ENCODE peak calls at places on chromosomes 7 and 10, in five cellular contexts. T, Z, H, K and Q are unnamed samples.

GRCh38 chr10:93992400-93993030 is 1.2 kb upstream of the PLCE1 start:
- DNase-seq in Z (no peak), H (no peak), K (no peak), T (no peak), Q (no peak)

GRCh38 chr10:56298941-56299340 is 62.1 kb downstream of the ZWINT start:
- DNase-seq in Z (no peak), T (no peak), K (no peak), H (no peak), Q (no peak)

GRCh38 chr7:157986051-157986450 is 601.6 kb downstream of the PTPRN2 start:
- DNase-seq in T (no peak), Z (no peak), K (no peak), H (no peak), Q (no peak)

GRCh38 chr10:126684171-126684745 is 13.8 kb upstream of the C10orf90 start:
- DNase-seq in K (no peak), T (peak), H (no peak), Z (no peak), Q (no peak)

GRCh38 chr10:101386659-101387259 is 32.8 kb downstream of the BTRC start:
- DNase-seq in H (no peak), T (no peak), Z (no peak), K (no peak), Q (no peak)

GRCh38 chr10:88525371-88526079 is 57.6 kb downstream of the RNLS start:
- DNase-seq in K (no peak), T (peak), H (no peak), Z (no peak), Q (no peak)

GRCh38 chr10:131818510-131819234 is 82.1 kb upstream of the PPP2R2D start:
- DNase-seq in H (no peak), K (no peak), T (no peak), Z (no peak), Q (no peak)

GRCh38 chr10:43201545-43202131 is 63.4 kb downstream of the CSGALNACT2 start:
- DNase-seq in K (no peak), Z (no peak), H (no peak), T (no peak), Q (peak)

GRCh38 chr7:47071866-47072265 is 510.0 kb downstream of the TNS3 start:
- DNase-seq in H (no peak), K (no peak), T (no peak), Z (no peak), Q (no peak)

GRCh38 chr10:11058965-11059364 is 41.3 kb downstream of the CELF2 start:
- DNase-seq in H (no peak), T (peak), Z (no peak), K (no peak), Q (no peak)

GRCh38 chr7:91869661-91870060 is 10.8 kb downstream of the MTERF1 start:
- DNase-seq in T (no peak), Z (no peak), H (no peak), K (no peak), Q (no peak)

GRCh38 chr10:42691361-42692120 is 53.2 kb upstream of the ZNF33B start:
- DNase-seq in Z (no peak), K (no peak), H (no peak), T (no peak), Q (no peak)

GRCh38 chr7:45585628-45586027 is 11.5 kb downstream of the ADCY1 start:
- DNase-seq in Z (no peak), H (no peak), T (no peak), K (no peak), Q (no peak)

GRCh38 chr10:84375011-84375410 is 46.6 kb downstream of the CCSER2 start:
- DNase-seq in T (peak), K (no peak), Z (peak), H (peak), Q (no peak)

GRCh38 chr10:79273603-79274002 is 73.7 kb upstream of the PPIF start:
- DNase-seq in H (no peak), K (no peak), T (no peak), Z (no peak), Q (no peak)

GRCh38 chr7:152597514-152597913 is 78.4 kb downstream of the XRCC2 start:
- DNase-seq in H (no peak), K (no peak), T (no peak), Z (no peak), Q (no peak)

GRCh38 chr7:84479059-84479458 is 284.5 kb upstream of the SEMA3A start:
- DNase-seq in H (no peak), K (no peak), T (no peak), Z (no peak), Q (no peak)

GRCh38 chr7:149713061-149713730 is 60.2 kb downstream of the ZNF467 start:
- DNase-seq in T (no peak), K (no peak), H (no peak), Z (no peak), Q (no peak)

GRCh38 chr10:62632071-62632809 is 172.3 kb upstream of the ADO start:
- DNase-seq in Z (peak), K (peak), H (no peak), T (peak), Q (no peak)

GRCh38 chr7:152735443-152736004 is 24.0 kb upstream of the ACTR3B start:
- DNase-seq in H (no peak), T (no peak), Z (no peak), K (no peak), Q (no peak)

GRCh38 chr7:100677308-100678095 is 4.0 kb downstream of the GNB2 start:
- DNase-seq in K (no peak), Z (no peak), H (no peak), T (no peak), Q (no peak)